ENCODE peak calls at places on chromosomes 11 and 22, in five cellular contexts. One of them, this sample, is unnamed.

GRCh38 chr11:73999581-74000306 is 9.1 kb downstream of the UCP3 start:
- DNase-seq in stimulated activated effector memory CD8-positive, alpha-beta T cell treated with anti-CD3 and anti-CD28 coated beads, Interleukin-12 subunit alpha, Interleukin-12 subunit beta, amount 100 ng/mL, for 72 hours: no peak
- DNase-seq in colonic mucosa: no peak
- DNase-seq in NCI-H345: peak
- DNase-seq in occipital lobe: no peak
- DNase-seq in this sample: no peak

GRCh38 chr22:44448271-44448780 is 49.7 kb downstream of the RTL6 start:
- DNase-seq in colonic mucosa: no peak
- DNase-seq in stimulated activated effector memory CD8-positive, alpha-beta T cell treated with anti-CD3 and anti-CD28 coated beads, Interleukin-12 subunit alpha, Interleukin-12 subunit beta, amount 100 ng/mL, for 72 hours: no peak
- DNase-seq in NCI-H345: peak
- DNase-seq in occipital lobe: peak
- DNase-seq in this sample: no peak

GRCh38 chr11:39675171-39675570 is 1784.3 kb downstream of the LRRC4C start:
- DNase-seq in colonic mucosa: no peak
- DNase-seq in occipital lobe: no peak
- DNase-seq in NCI-H345: no peak
- DNase-seq in stimulated activated effector memory CD8-positive, alpha-beta T cell treated with anti-CD3 and anti-CD28 coated beads, Interleukin-12 subunit alpha, Interleukin-12 subunit beta, amount 100 ng/mL, for 72 hours: no peak
- DNase-seq in this sample: no peak

GRCh38 chr11:46727952-46728658 is 9.1 kb downstream of the F2 start:
- DNase-seq in NCI-H345: no peak
- DNase-seq in occipital lobe: no peak
- DNase-seq in stimulated activated effector memory CD8-positive, alpha-beta T cell treated with anti-CD3 and anti-CD28 coated beads, Interleukin-12 subunit alpha, Interleukin-12 subunit beta, amount 100 ng/mL, for 72 hours: no peak
- DNase-seq in colonic mucosa: no peak
- DNase-seq in this sample: no peak

GRCh38 chr11:65479184-65480145 is 19.4 kb upstream of the MALAT1 start:
- DNase-seq in colonic mucosa: peak
- DNase-seq in NCI-H345: no peak
- DNase-seq in stimulated activated effector memory CD8-positive, alpha-beta T cell treated with anti-CD3 and anti-CD28 coated beads, Interleukin-12 subunit alpha, Interleukin-12 subunit beta, amount 100 ng/mL, for 72 hours: no peak
- DNase-seq in occipital lobe: peak
- DNase-seq in this sample: no peak

GRCh38 chr11:6635082-6635932 is 16.1 kb upstream of the TPP1 start:
- DNase-seq in occipital lobe: peak
- DNase-seq in stimulated activated effector memory CD8-positive, alpha-beta T cell treated with anti-CD3 and anti-CD28 coated beads, Interleukin-12 subunit alpha, Interleukin-12 subunit beta, amount 100 ng/mL, for 72 hours: no peak
- DNase-seq in NCI-H345: no peak
- DNase-seq in colonic mucosa: peak
- DNase-seq in this sample: peak

GRCh38 chr22:42814215-42814614 is 42.9 kb downstream of the ARFGAP3 start:
- DNase-seq in occipital lobe: no peak
- DNase-seq in stimulated activated effector memory CD8-positive, alpha-beta T cell treated with anti-CD3 and anti-CD28 coated beads, Interleukin-12 subunit alpha, Interleukin-12 subunit beta, amount 100 ng/mL, for 72 hours: no peak
- DNase-seq in colonic mucosa: no peak
- DNase-seq in NCI-H345: no peak
- DNase-seq in this sample: peak

GRCh38 chr11:72308226-72309073 is 64.5 kb upstream of the PHOX2A start:
- DNase-seq in NCI-H345: peak
- DNase-seq in colonic mucosa: no peak
- DNase-seq in stimulated activated effector memory CD8-positive, alpha-beta T cell treated with anti-CD3 and anti-CD28 coated beads, Interleukin-12 subunit alpha, Interleukin-12 subunit beta, amount 100 ng/mL, for 72 hours: no peak
- DNase-seq in occipital lobe: peak
- DNase-seq in this sample: peak

GRCh38 chr11:19577849-19578619 is 134.6 kb upstream of the NAV2 start:
- DNase-seq in NCI-H345: no peak
- DNase-seq in occipital lobe: peak
- DNase-seq in stimulated activated effector memory CD8-positive, alpha-beta T cell treated with anti-CD3 and anti-CD28 coated beads, Interleukin-12 subunit alpha, Interleukin-12 subunit beta, amount 100 ng/mL, for 72 hours: no peak
- DNase-seq in colonic mucosa: no peak
- DNase-seq in this sample: no peak

GRCh38 chr11:13761712-13762111 is 93.2 kb downstream of the FAR1 start:
- DNase-seq in occipital lobe: no peak
- DNase-seq in NCI-H345: no peak
- DNase-seq in stimulated activated effector memory CD8-positive, alpha-beta T cell treated with anti-CD3 and anti-CD28 coated beads, Interleukin-12 subunit alpha, Interleukin-12 subunit beta, amount 100 ng/mL, for 72 hours: no peak
- DNase-seq in colonic mucosa: no peak
- DNase-seq in this sample: no peak

GRCh38 chr22:36528336-36528735 is 630 bp downstream of the EIF3D start:
- DNase-seq in NCI-H345: no peak
- DNase-seq in occipital lobe: no peak
- DNase-seq in colonic mucosa: no peak
- DNase-seq in stimulated activated effector memory CD8-positive, alpha-beta T cell treated with anti-CD3 and anti-CD28 coated beads, Interleukin-12 subunit alpha, Interleukin-12 subunit beta, amount 100 ng/mL, for 72 hours: no peak
- DNase-seq in this sample: peak

GRCh38 chr22:35425971-35426800 is 26.2 kb downstream of the MCM5 start:
- DNase-seq in NCI-H345: peak
- DNase-seq in colonic mucosa: no peak
- DNase-seq in stimulated activated effector memory CD8-positive, alpha-beta T cell treated with anti-CD3 and anti-CD28 coated beads, Interleukin-12 subunit alpha, Interleukin-12 subunit beta, amount 100 ng/mL, for 72 hours: no peak
- DNase-seq in occipital lobe: no peak
- DNase-seq in this sample: no peak

GRCh38 chr11:120139316-120140069 is 1.6 kb upstream of the TRIM29 start:
- DNase-seq in colonic mucosa: no peak
- DNase-seq in stimulated activated effector memory CD8-positive, alpha-beta T cell treated with anti-CD3 and anti-CD28 coated beads, Interleukin-12 subunit alpha, Interleukin-12 subunit beta, amount 100 ng/mL, for 72 hours: no peak
- DNase-seq in occipital lobe: no peak
- DNase-seq in NCI-H345: no peak
- DNase-seq in this sample: no peak

GRCh38 chr11:123356539-123356938 is 73.5 kb upstream of the GRAMD1B start:
- DNase-seq in colonic mucosa: no peak
- DNase-seq in stimulated activated effector memory CD8-positive, alpha-beta T cell treated with anti-CD3 and anti-CD28 coated beads, Interleukin-12 subunit alpha, Interleukin-12 subunit beta, amount 100 ng/mL, for 72 hours: no peak
- DNase-seq in NCI-H345: no peak
- DNase-seq in occipital lobe: no peak
- DNase-seq in this sample: no peak

This sample was measured in small intestine.